ENCODE peak calls at places on chromosomes 5 and 9, in four cellular contexts. E is heart right ventricle, R is colonic mucosa, B is cardiac muscle cell. S is an unnamed sample.

GRCh38 chr5:175681045-175681974 is 23.4 kb downstream of the HRH2 start:
- DNase-seq in E (no peak), R (no peak), B (peak; percentile 38), S (no peak)

GRCh38 chr5:95870105-95870672 is 47.7 kb upstream of the GLRX start:
- DNase-seq in E (no peak), R (no peak), B (no peak), S (no peak)

GRCh38 chr5:2797981-2798380 is 46.5 kb upstream of the IRX2 start:
- DNase-seq in E (no peak), R (no peak), B (no peak), S (no peak)

GRCh38 chr5:130762031-130762430 is 403.0 kb downstream of the HINT1 start:
- DNase-seq in E (no peak), R (no peak), B (no peak), S (no peak)

GRCh38 chr9:114158482-114159130 is 3.3 kb downstream of the COL27A1 start:
- DNase-seq in E (no peak), R (no peak), B (no peak), S (no peak)

GRCh38 chr9:35844628-35845301 is 15.7 kb downstream of the TMEM8B start:
- DNase-seq in E (no peak), R (peak; percentile 73), B (no peak), S (no peak)

GRCh38 chr9:122125891-122126331 is 32.8 kb upstream of the TTLL11 start:
- DNase-seq in E (no peak), R (no peak), B (no peak), S (peak; percentile 20)

GRCh38 chr5:95863383-95863757 is 40.8 kb upstream of the GLRX start:
- DNase-seq in E (no peak), R (peak; percentile 28), B (no peak), S (no peak)

GRCh38 chr5:116002116-116002906 is 30.0 kb upstream of the ARL14EPL start:
- DNase-seq in E (no peak), R (no peak), B (no peak), S (no peak)

GRCh38 chr5:135881244-135881643 is 14.4 kb downstream of the IL9 start:
- DNase-seq in E (no peak), R (no peak), B (no peak), S (no peak)

GRCh38 chr5:76402251-76402879 is 720 bp upstream of the IQGAP2 start:
- DNase-seq in E (peak; percentile 27), R (peak; percentile 53), B (peak; percentile 47), S (peak; percentile 62)

GRCh38 chr9:125119643-125120286 is 23.6 kb downstream of the SCAI start:
- DNase-seq in E (no peak), R (no peak), B (no peak), S (no peak)

GRCh38 chr5:83474986-83475385 is 3.4 kb downstream of the VCAN start:
- DNase-seq in E (no peak), R (no peak), B (peak; percentile 23), S (no peak)

GRCh38 chr5:150647275-150648251 is 7.1 kb downstream of the SYNPO start:
- DNase-seq in E (peak; percentile 82), R (no peak), B (peak; percentile 54), S (no peak)

GRCh38 chr5:132293066-132293991 is 865 bp upstream of the SLC22A4 start:
- DNase-seq in E (peak; percentile 87), R (peak; percentile 84), B (peak; percentile 90), S (peak; percentile 88)

GRCh38 chr9:118446962-118447490 is 742.8 kb downstream of the TLR4 start:
- DNase-seq in E (no peak), R (no peak), B (no peak), S (no peak)

GRCh38 chr5:13632676-13633075 is 311.8 kb downstream of the DNAH5 start:
- DNase-seq in E (no peak), R (no peak), B (no peak), S (no peak)

GRCh38 chr9:14652729-14653377 is 40.4 kb downstream of the ZDHHC21 start:
- DNase-seq in E (no peak), R (no peak), B (peak; percentile 44), S (no peak)

GRCh38 chr5:16628376-16628775 is 11.6 kb upstream of the RETREG1 start:
- DNase-seq in E (no peak), R (no peak), B (no peak), S (no peak)

GRCh38 chr5:136084698-136085097 is 47.9 kb upstream of the SMAD5 start:
- DNase-seq in E (peak; percentile 43), R (no peak), B (no peak), S (no peak)

DNA sequence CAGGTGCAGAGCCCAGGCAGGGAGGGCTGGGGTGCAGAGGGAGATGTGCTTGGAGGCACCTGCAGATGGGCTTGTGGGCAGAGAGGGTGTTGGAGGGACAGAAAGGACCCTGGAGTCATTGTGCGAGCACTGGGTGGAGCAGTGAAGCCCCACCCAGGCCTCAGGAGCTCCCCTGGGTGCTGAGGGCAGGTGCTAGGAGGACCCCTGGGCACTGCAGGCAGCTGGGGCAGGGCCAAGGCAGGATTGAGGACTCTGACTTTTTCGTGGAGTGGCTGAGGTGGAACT is 10.3 kb upstream of the SLC6A18 start:
- DNase-seq in E (no peak), R (no peak), B (no peak), S (no peak)
- TF ChIP-seq CTCF in E (no peak), R (no peak), B (no peak), S (no peak)

GRCh38 chr5:162817381-162817780 is 620.0 kb upstream of the CCNG1 start:
- DNase-seq in E (no peak), R (no peak), B (no peak), S (no peak)
- TF ChIP-seq CTCF in E (no peak), R (no peak), B (no peak), S (no peak)

DNA sequence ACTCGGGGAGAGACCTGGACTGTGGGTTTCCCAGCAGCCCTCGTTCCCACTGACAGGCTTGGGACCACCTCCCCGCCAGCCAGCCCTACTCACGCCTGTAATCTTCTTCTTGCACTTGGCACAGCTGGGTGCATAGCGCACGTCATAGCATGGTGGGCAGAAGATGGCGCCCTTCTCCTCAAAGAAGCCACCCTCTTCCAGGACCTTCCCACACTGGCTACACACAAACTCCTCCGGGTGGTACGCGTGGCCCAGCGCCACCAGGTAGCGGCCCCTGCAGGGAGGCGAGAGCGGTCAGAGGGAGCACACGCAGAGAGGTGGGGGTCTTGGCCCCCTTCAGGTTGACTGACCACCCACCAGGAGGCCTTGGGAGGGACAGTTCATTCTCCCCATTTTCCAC is 9.4 kb downstream of the PDLIM7 start:
- DNase-seq in E (no peak), R (no peak), B (no peak), S (no peak)
- TF ChIP-seq CTCF in E (no peak), R (no peak), B (no peak), S (no peak)

GRCh38 chr5:15476977-15477376 is 23.0 kb upstream of the FBXL7 start:
- DNase-seq in E (no peak), R (no peak), B (no peak), S (no peak)

GRCh38 chr5:15474143-15474719 is 25.7 kb upstream of the FBXL7 start:
- DNase-seq in E (no peak), R (no peak), B (no peak), S (no peak)

GRCh38 chr5:15475365-15475764 is 24.6 kb upstream of the FBXL7 start:
- DNase-seq in E (no peak), R (no peak), B (no peak), S (no peak)

GRCh38 chr5:15472116-15472515 is 27.9 kb upstream of the FBXL7 start:
- DNase-seq in E (no peak), R (no peak), B (no peak), S (no peak)
- TF ChIP-seq CTCF in E (no peak), R (no peak), B (no peak), S (no peak)

GRCh38 chr5:23419115-23419514 is 88.3 kb upstream of the PRDM9 start:
- DNase-seq in E (no peak), R (no peak), B (no peak), S (peak; percentile 6)
- TF ChIP-seq CTCF in E (no peak), R (no peak), B (no peak), S (peak; percentile 30)

GRCh38 chr9:17532461-17532860 is 46.4 kb upstream of the SH3GL2 start:
- DNase-seq in E (no peak), R (no peak), B (no peak), S (no peak)

GRCh38 chr9:17536027-17536426 is 42.8 kb upstream of the SH3GL2 start:
- DNase-seq in E (no peak), R (no peak), B (no peak), S (no peak)

GRCh38 chr9:17535176-17535575 is 43.7 kb upstream of the SH3GL2 start:
- DNase-seq in E (no peak), R (no peak), B (no peak), S (no peak)

GRCh38 chr9:17528859-17529258 is 50.0 kb upstream of the SH3GL2 start:
- DNase-seq in E (no peak), R (no peak), B (no peak), S (no peak)

DNA sequence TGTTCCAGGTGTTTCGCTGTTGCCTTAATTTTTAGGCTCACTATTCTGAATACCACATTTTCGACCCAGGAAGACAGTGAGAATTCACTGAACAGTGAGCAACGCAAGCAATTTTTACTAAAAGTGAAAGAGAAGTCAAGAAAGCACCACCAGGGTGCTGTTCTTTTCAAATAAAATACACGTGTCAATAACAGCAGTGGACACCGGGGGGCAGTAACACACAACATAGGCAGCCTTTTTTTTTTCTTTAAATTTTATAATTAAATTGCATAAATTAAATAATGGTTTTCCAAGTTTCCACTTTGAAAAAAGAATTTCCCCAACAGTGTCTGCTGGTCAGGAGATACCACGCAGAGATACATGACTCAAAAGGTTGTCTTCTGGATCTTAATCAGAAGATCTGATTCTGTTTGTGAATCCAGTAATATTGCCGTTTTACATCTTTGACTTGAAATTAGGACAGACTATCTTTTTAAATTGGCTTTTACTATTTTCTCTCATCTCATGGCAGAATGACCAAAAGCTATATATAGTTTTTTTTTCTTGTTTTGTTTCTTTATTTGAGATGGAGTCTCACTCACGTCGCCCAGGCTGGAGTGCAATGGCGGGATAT is 47.1 kb upstream of the SH3GL2 start:
- DNase-seq in E (no peak), R (peak; percentile 50), B (peak; percentile 58), S (peak; percentile 52)
- TF ChIP-seq CTCF in E (peak; percentile 67), R (peak; percentile 54), B (peak; percentile 69), S (peak; percentile 79)

GRCh38 chr5:44740655-44741054 is 68.1 kb upstream of the MRPS30 start:
- DNase-seq in E (no peak), R (no peak), B (no peak), S (no peak)
- TF ChIP-seq CTCF in E (no peak), R (no peak), B (no peak), S (no peak)

DNA sequence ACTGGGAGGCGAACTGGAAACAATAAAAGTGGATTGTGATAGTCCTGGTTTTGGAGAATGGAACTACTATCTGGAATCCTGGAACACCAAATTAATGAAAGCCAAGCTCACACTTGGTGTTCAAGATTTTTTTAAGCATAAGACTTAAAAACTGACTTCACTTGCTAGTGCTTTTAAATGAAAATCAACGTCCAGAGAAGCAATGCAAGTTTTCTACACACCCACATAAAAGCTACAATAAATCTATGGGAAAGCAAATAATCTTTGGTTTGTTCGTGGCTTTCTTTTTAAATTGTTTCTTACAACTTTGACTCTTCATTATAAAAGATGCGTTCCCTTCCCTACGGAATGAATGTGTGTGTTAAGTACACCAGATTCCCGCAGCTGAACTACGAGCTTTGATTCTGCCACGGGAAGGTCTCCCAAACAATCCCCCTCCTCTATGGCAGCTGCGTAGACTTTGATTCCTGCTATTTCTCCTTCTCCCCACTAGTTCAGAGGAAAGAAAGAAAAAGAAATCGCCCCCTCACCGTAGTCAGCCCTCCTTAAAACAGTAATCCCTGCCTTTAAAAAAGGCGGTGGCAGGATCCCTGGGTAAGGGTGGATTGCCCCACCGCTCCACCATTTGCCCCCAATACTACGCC is 1057.2 kb upstream of the DMAC1 start:
- DNase-seq in E (no peak), R (no peak), B (peak; percentile 61), S (peak; percentile 28)
- TF ChIP-seq CTCF in E (no peak), R (no peak), B (no peak), S (no peak)

GRCh38 chr5:55407059-55407684 is 99.4 kb downstream of the MTREX start:
- DNase-seq in E (no peak), R (no peak), B (peak; percentile 57), S (no peak)
- TF ChIP-seq CTCF in E (peak; percentile 85), R (peak; percentile 54), B (peak; percentile 76), S (peak; percentile 47)